ENCODE peak calls at places on chromosomes 11 and 22, in nine cellular contexts. G is choroid plexus epithelial cell, W is H9, V is neural progenitor cell, B is transverse colon, M is endothelial cell, L is GM23338, P is AG10803, Z is WERI-Rb-1. S is an unnamed sample.

GRCh38 chr11:1511937-1512496 is 25.4 kb upstream of the MOB2 start:
- DNase-seq in G (no peak), W (no peak), V (no peak), B (no peak), M (no peak), L (no peak), P (no peak), Z (no peak), S (peak)

GRCh38 chr11:70539360-70540095 is 141.2 kb downstream of the CTTN start:
- DNase-seq in G (no peak), W (no peak), V (no peak), B (no peak), M (no peak), L (no peak), P (no peak), Z (no peak), S (no peak)

GRCh38 chr11:69870772-69871171 is 51.6 kb upstream of the FGF3 start:
- DNase-seq in G (no peak), W (no peak), V (no peak), B (no peak), M (no peak), L (no peak), P (peak), Z (no peak), S (no peak)

GRCh38 chr11:94767701-94768601 is at the start of gene AMOTL1:
- DNase-seq in G (peak), W (peak), V (peak), B (peak), M (peak), L (peak), P (peak), Z (peak), S (peak)

GRCh38 chr11:23991140-23991539 is 505.7 kb upstream of the LUZP2 start:
- DNase-seq in G (peak), W (no peak), V (no peak), B (no peak), M (no peak), L (no peak), P (peak), Z (no peak), S (no peak)

GRCh38 chr11:9089636-9090035 is 1.8 kb downstream of the SCUBE2 start:
- DNase-seq in G (no peak), W (no peak), V (no peak), B (peak), M (no peak), L (no peak), P (no peak), Z (no peak), S (no peak)

GRCh38 chr11:105862736-105863367 is 159.2 kb downstream of the MSANTD4 start:
- DNase-seq in G (peak), W (no peak), V (peak), B (no peak), M (no peak), L (peak), P (peak), Z (no peak), S (no peak)

GRCh38 chr11:127859941-127860354 is 727.4 kb downstream of the ETS1 start:
- DNase-seq in G (no peak), W (no peak), V (no peak), B (no peak), M (no peak), L (no peak), P (peak), Z (no peak), S (no peak)

GRCh38 chr22:39144101-39144815 is 8.2 kb downstream of the CBX7 start:
- DNase-seq in G (peak), W (peak), V (peak), B (peak), M (no peak), L (peak), P (peak), Z (no peak), S (peak)

GRCh38 chr11:43955381-43956118 is 13.1 kb downstream of the C11orf96 start:
- DNase-seq in G (no peak), W (no peak), V (no peak), B (no peak), M (no peak), L (no peak), P (peak), Z (no peak), S (no peak)

GRCh38 chr11:82932564-82932963 is 31.0 kb downstream of the DDIAS start:
- DNase-seq in G (no peak), W (no peak), V (no peak), B (no peak), M (no peak), L (no peak), P (no peak), Z (no peak), S (no peak)

GRCh38 chr22:24807284-24807950 is 1.4 kb downstream of the SGSM1 start:
- DNase-seq in G (peak), W (no peak), V (peak), B (peak), M (peak), L (peak), P (no peak), Z (no peak), S (no peak)

GRCh38 chr11:128928400-128928799 is 14.3 kb downstream of the TP53AIP1 start:
- DNase-seq in G (no peak), W (no peak), V (no peak), B (peak), M (no peak), L (no peak), P (no peak), Z (no peak), S (no peak)

GRCh38 chr11:8289426-8290047 is 25.9 kb upstream of the LMO1 start:
- DNase-seq in G (no peak), W (peak), V (peak), B (no peak), M (no peak), L (no peak), P (no peak), Z (peak), S (no peak)

GRCh38 chr11:73252577-73253191 is 19.5 kb upstream of the P2RY6 start:
- DNase-seq in G (no peak), W (peak), V (peak), B (no peak), M (no peak), L (peak), P (no peak), Z (peak), S (no peak)

GRCh38 chr11:1953489-1954284 is 6.6 kb downstream of the MRPL23 start:
- DNase-seq in G (no peak), W (no peak), V (no peak), B (no peak), M (no peak), L (no peak), P (no peak), Z (no peak), S (peak)

GRCh38 chr11:6667733-6668374 is 12.2 kb upstream of the DCHS1 start:
- DNase-seq in G (peak), W (no peak), V (peak), B (no peak), M (no peak), L (peak), P (peak), Z (no peak), S (no peak)

GRCh38 chr11:28835790-28836189 is 727.6 kb downstream of the METTL15 start:
- DNase-seq in G (peak), W (no peak), V (no peak), B (no peak), M (no peak), L (no peak), P (peak), Z (no peak), S (no peak)

GRCh38 chr11:81497202-81497804 is 1236.4 kb downstream of the FAM181B start:
- DNase-seq in G (peak), W (no peak), V (peak), B (no peak), M (peak), L (peak), P (peak), Z (peak), S (no peak)

GRCh38 chr11:58675344-58676155 is 53.1 kb downstream of the CNTF start:
- DNase-seq in G (peak), W (peak), V (peak), B (peak), M (peak), L (peak), P (peak), Z (peak), S (peak)

GRCh38 chr11:60343094-60343704 is 16.1 kb downstream of the MS4A6E start:
- DNase-seq in G (peak), W (no peak), V (peak), B (no peak), M (no peak), L (peak), P (no peak), Z (no peak), S (no peak)
- TF ChIP-seq CTCF in G (peak), W (peak), V (peak), B (peak), M (peak), L (peak), P (peak), Z (peak), S (peak)

DNA sequence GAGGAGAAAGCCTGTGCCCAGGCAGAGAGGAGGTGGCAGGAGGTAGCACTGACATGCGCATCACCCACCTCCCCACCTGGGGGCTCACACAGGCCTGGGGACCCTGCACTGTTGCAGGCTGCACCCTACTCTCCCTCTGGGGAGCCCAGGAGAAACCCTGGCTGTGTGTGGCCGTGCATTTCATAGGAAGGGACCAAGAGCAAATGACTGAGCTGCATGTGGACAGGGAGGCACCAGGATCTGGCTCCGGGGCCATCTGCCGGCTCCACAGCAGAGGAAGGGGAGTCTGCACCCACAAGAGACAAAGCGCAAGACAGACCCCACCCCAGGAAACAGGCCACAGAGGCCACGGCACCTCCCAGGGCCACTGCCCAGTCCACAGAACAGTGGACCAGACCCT is 22.7 kb downstream of the BID start:
- DNase-seq in G (no peak), W (no peak), V (no peak), B (no peak), M (no peak), L (no peak), P (no peak), Z (no peak), S (no peak)
- TF ChIP-seq CTCF in G (no peak), W (no peak), V (no peak), B (no peak), M (no peak), L (no peak), P (no peak), Z (no peak), S (no peak)

DNA sequence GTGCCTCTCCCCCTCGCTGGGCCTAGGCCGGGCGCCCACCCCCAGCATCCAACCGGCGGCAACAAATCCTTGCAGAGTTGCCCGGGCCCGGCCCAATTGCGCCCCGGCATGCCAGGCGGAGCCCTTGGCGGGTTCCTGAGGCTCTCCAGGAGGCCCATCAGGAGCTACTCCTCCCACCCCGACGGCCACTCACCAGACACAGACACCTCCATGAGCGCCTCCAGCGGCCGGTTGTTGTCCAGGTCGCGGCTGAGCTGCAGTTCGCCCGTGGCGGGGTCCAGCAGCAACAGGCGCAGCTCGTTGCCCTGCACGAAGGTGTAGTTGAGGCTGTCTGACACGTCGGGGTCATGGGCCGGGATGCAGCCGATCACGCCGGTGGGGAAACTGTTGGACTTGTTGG is 4.0 kb downstream of the CELSR1 start:
- DNase-seq in G (no peak), W (peak), V (no peak), B (no peak), M (no peak), L (peak), P (no peak), Z (no peak), S (no peak)
- TF ChIP-seq CTCF in G (no peak), W (peak), V (no peak), B (no peak), M (no peak), L (no peak), P (no peak), Z (no peak), S (no peak)

GRCh38 chr22:45502215-45503070 is at the start of gene FBLN1:
- DNase-seq in G (no peak), W (peak), V (peak), B (no peak), M (peak), L (peak), P (no peak), Z (peak), S (peak)
- TF ChIP-seq CTCF in G (no peak), W (peak), V (peak), B (no peak), M (no peak), L (no peak), P (no peak), Z (peak), S (no peak)

GRCh38 chr11:126830216-126830615 is 170.4 kb downstream of the KIRREL3 start:
- DNase-seq in G (no peak), W (no peak), V (no peak), B (no peak), M (no peak), L (no peak), P (peak), Z (peak), S (no peak)
- TF ChIP-seq CTCF in G (no peak), W (no peak), V (no peak), B (no peak), M (no peak), L (no peak), P (no peak), Z (no peak), S (no peak)

DNA sequence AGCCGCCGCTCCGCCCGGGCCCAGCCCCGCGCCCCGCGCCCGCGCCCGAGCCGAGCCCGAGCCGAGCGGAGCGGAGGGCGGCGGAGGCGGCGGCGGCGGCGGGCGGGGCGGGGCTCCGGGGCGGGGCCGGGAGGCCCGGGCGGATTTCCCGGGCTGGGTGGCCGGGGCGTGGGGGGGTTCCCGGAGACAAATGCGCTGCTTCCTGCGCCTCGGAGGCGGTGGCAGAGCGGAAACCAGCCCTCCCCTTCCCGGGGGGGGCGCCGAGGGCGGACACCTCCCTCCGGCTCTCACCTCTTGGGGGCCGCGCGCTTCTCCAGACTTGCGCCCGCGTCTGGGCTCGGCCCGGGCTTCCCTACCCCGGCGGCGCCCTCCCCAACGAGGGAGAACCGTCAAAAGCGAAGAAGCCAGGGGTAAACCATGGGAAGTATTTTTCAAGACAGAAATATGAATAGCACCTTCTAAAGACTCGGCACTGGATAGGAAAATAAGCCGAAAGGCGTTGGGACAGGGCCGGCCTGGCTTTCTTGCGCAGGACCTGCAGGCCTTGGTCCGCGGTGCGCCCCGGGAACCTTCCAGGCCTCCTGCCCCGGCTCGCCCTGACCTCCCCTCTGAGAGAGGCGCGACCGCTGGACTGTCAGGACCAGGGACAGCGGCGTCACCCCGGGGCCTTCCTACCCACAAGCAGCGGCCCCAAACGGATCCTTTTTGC is at the start of gene MAPK11:
- DNase-seq in G (peak), W (peak), V (peak), B (peak), M (peak), L (peak), P (peak), Z (peak), S (no peak)
- TF ChIP-seq CTCF in G (no peak), W (no peak), V (no peak), B (no peak), M (no peak), L (no peak), P (no peak), Z (no peak), S (no peak)

GRCh38 chr11:66639066-66639813 is 737 bp downstream of the RBM4 start:
- DNase-seq in G (peak), W (no peak), V (no peak), B (peak), M (peak), L (peak), P (peak), Z (no peak), S (no peak)
- TF ChIP-seq CTCF in G (peak), W (no peak), V (no peak), B (no peak), M (no peak), L (no peak), P (peak), Z (no peak), S (no peak)

GRCh38 chr11:103700605-103701004 is 335.8 kb upstream of the DDI1 start:
- DNase-seq in G (peak), W (no peak), V (no peak), B (no peak), M (no peak), L (no peak), P (peak), Z (no peak), S (no peak)

GRCh38 chr11:103699656-103700055 is 336.8 kb upstream of the DDI1 start:
- DNase-seq in G (no peak), W (no peak), V (no peak), B (no peak), M (no peak), L (no peak), P (no peak), Z (no peak), S (no peak)

GRCh38 chr11:103696130-103696529 is 340.3 kb upstream of the DDI1 start:
- DNase-seq in G (no peak), W (no peak), V (no peak), B (no peak), M (no peak), L (no peak), P (no peak), Z (no peak), S (no peak)

GRCh38 chr11:103703437-103703836 is 333.0 kb upstream of the DDI1 start:
- DNase-seq in G (no peak), W (no peak), V (no peak), B (no peak), M (no peak), L (no peak), P (no peak), Z (no peak), S (no peak)

GRCh38 chr11:103699216-103699615 is 337.2 kb upstream of the DDI1 start:
- DNase-seq in G (peak), W (no peak), V (no peak), B (no peak), M (no peak), L (peak), P (peak), Z (no peak), S (no peak)
- TF ChIP-seq CTCF in G (peak), W (no peak), V (peak), B (no peak), M (no peak), L (peak), P (peak), Z (no peak), S (no peak)

DNA sequence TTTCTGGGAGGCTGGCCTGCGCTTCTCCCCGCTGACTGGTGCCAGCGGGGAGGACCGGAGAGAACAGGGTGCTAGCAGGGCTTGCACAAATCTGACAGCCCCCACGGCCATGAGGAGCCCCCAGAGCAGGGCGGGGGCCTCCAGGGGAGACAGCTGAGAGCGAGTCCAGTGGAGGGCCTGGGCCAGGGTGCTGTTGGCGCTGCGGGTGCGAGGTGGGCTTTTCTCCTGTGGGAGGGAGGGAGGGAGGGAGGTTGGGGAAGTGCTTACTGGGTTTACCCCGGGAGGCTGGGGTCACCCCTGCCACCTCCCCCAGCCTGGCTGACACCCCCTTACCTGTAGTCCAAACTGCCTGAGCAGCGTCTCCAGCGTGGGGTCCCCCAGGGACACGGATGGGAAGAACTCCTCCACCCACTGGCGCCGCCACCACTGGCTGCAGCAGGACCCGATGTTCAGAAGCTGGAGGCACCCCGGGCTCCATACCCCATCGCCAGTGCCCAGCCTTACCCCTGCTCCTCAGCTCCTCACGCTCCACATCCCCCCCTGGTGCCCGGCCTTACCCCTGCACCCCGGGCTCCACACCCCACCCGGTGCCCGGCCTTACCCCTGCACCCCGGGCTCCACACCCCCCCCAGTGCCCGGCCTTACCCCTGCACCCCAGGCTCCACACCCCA is 3.9 kb downstream of the LMF2 start:
- DNase-seq in G (no peak), W (peak), V (no peak), B (no peak), M (no peak), L (peak), P (no peak), Z (no peak), S (no peak)
- TF ChIP-seq CTCF in G (no peak), W (peak), V (no peak), B (no peak), M (no peak), L (no peak), P (no peak), Z (peak), S (no peak)

GRCh38 chr11:101003468-101003867 is 126.1 kb downstream of the PGR start:
- DNase-seq in G (no peak), W (peak), V (no peak), B (no peak), M (no peak), L (peak), P (no peak), Z (no peak), S (no peak)
- TF ChIP-seq CTCF in G (peak), W (peak), V (peak), B (no peak), M (no peak), L (peak), P (peak), Z (no peak), S (no peak)

S was measured in left lung.